ENCODE peak calls at places on chromosome 1, in six cellular contexts. U is psoas muscle; X is kidney epithelial cell; J is fibroblast of villous mesenchyme; V is CD8-positive, alpha-beta T cell; H is fibroblast of pulmonary artery. M is an unnamed sample.

GRCh38 chr1:62285984-62286481 is 33.2 kb downstream of the KANK4 start:
- DNase-seq in U (no peak), X (no peak), J (no peak), V (no peak), H (no peak), M (no peak)

GRCh38 chr1:83996621-83997020 is 2.3 kb downstream of the TTLL7 start:
- DNase-seq in U (no peak), X (no peak), J (peak), V (no peak), H (peak), M (no peak)

GRCh38 chr1:182299728-182300581 is 91.6 kb downstream of the GLUL start:
- DNase-seq in U (peak), X (no peak), J (peak), V (no peak), H (peak), M (no peak)

GRCh38 chr1:246784621-246785535 is 60.7 kb downstream of the SCCPDH start:
- DNase-seq in U (no peak), X (no peak), J (peak), V (peak), H (peak), M (no peak)

GRCh38 chr1:91549041-91549735 is 48.5 kb downstream of the CDC7 start:
- DNase-seq in U (no peak), X (no peak), J (no peak), V (peak), H (no peak), M (no peak)

GRCh38 chr1:1033731-1034437 is 14.0 kb downstream of the AGRN start:
- DNase-seq in U (no peak), X (no peak), J (no peak), V (no peak), H (no peak), M (peak)

GRCh38 chr1:15153842-15154479 is 414 bp downstream of the TMEM51 start:
- DNase-seq in U (peak), X (no peak), J (peak), V (no peak), H (peak), M (peak)

GRCh38 chr1:98331232-98331631 is 330.3 kb upstream of the SNX7 start:
- DNase-seq in U (no peak), X (no peak), J (no peak), V (no peak), H (no peak), M (no peak)

GRCh38 chr1:33429846-33430750 is 797 bp downstream of the PHC2 start:
- DNase-seq in U (peak), X (no peak), J (peak), V (no peak), H (no peak), M (no peak)

GRCh38 chr1:246459213-246459612 is 47.9 kb downstream of the SMYD3 start:
- DNase-seq in U (no peak), X (no peak), J (no peak), V (no peak), H (no peak), M (no peak)

GRCh38 chr1:53147171-53147570 is 4.7 kb upstream of the SLC1A7 start:
- DNase-seq in U (no peak), X (no peak), J (peak), V (no peak), H (no peak), M (no peak)

GRCh38 chr1:94622757-94623156 is 81.2 kb upstream of the F3 start:
- DNase-seq in U (no peak), X (peak), J (peak), V (no peak), H (peak), M (no peak)

GRCh38 chr1:27299385-27300252 is 22.3 kb upstream of the TMEM222 start:
- DNase-seq in U (peak), X (peak), J (peak), V (no peak), H (peak), M (no peak)

GRCh38 chr1:46687095-46687659 is 15.5 kb downstream of the TEX38 start:
- DNase-seq in U (peak), X (no peak), J (peak), V (no peak), H (peak), M (no peak)

GRCh38 chr1:66553846-66554245 is 19.9 kb downstream of the SGIP1 start:
- DNase-seq in U (no peak), X (no peak), J (no peak), V (no peak), H (no peak), M (no peak)

GRCh38 chr1:183097438-183098051 is 74.3 kb downstream of the LAMC1 start:
- DNase-seq in U (no peak), X (no peak), J (peak), V (no peak), H (peak), M (no peak)

GRCh38 chr1:88777604-88778149 is 93.6 kb downstream of the PKN2 start:
- DNase-seq in U (no peak), X (no peak), J (no peak), V (no peak), H (no peak), M (no peak)

GRCh38 chr1:28666806-28667205 is 1.8 kb upstream of the GMEB1 start:
- DNase-seq in U (no peak), X (no peak), J (no peak), V (no peak), H (no peak), M (no peak)

GRCh38 chr1:89598450-89599331 is 34.2 kb upstream of the LRRC8C start:
- DNase-seq in U (no peak), X (no peak), J (peak), V (no peak), H (peak), M (no peak)

GRCh38 chr1:169711469-169712308 is at the start of gene SELL:
- DNase-seq in U (no peak), X (peak), J (peak), V (peak), H (peak), M (no peak)

GRCh38 chr1:47536646-47537118 is 98.8 kb downstream of the FOXD2 start:
- DNase-seq in U (no peak), X (no peak), J (no peak), V (no peak), H (no peak), M (no peak)

GRCh38 chr1:117359560-117360289 is 7.5 kb upstream of the MAN1A2 start:
- DNase-seq in U (no peak), X (no peak), J (no peak), V (no peak), H (no peak), M (no peak)

GRCh38 chr1:202009326-202010031 is 908 bp upstream of the ELF3 start:
- DNase-seq in U (peak), X (no peak), J (peak), V (peak), H (peak), M (no peak)

GRCh38 chr1:228555074-228555989 is 68.2 kb downstream of the RNF187 start:
- DNase-seq in U (no peak), X (no peak), J (peak), V (peak), H (no peak), M (no peak)

GRCh38 chr1:197577580-197577979 is 197.7 kb downstream of the DENND1B start:
- DNase-seq in U (no peak), X (no peak), J (no peak), V (no peak), H (no peak), M (no peak)

GRCh38 chr1:159084867-159085266 is 8.3 kb upstream of the AIM2 start:
- DNase-seq in U (no peak), X (no peak), J (no peak), V (no peak), H (no peak), M (no peak)

GRCh38 chr1:203539831-203540546 is 46.0 kb downstream of the OPTC start:
- DNase-seq in U (no peak), X (no peak), J (no peak), V (no peak), H (no peak), M (no peak)

GRCh38 chr1:6183520-6183989 is 3.4 kb upstream of the CHD5 start:
- DNase-seq in U (no peak), X (no peak), J (no peak), V (no peak), H (no peak), M (no peak)

GRCh38 chr1:169240449-169241242 is 127.0 kb downstream of the NME7 start:
- DNase-seq in U (no peak), X (no peak), J (no peak), V (no peak), H (peak), M (no peak)

GRCh38 chr1:186463511-186463910 is 2.6 kb upstream of the PDC start:
- DNase-seq in U (no peak), X (no peak), J (no peak), V (no peak), H (no peak), M (no peak)

GRCh38 chr1:117045644-117046043 is 14.5 kb upstream of the TTF2 start:
- DNase-seq in U (no peak), X (no peak), J (no peak), V (no peak), H (peak), M (no peak)

GRCh38 chr1:155970531-155971167 is 7.7 kb downstream of the ARHGEF2 start:
- DNase-seq in U (peak), X (no peak), J (peak), V (no peak), H (peak), M (peak)

GRCh38 chr1:59061876-59062275 is 235.0 kb upstream of the FGGY start:
- DNase-seq in U (peak), X (no peak), J (peak), V (no peak), H (peak), M (no peak)

GRCh38 chr1:70382682-70383081 is 28.2 kb upstream of the ANKRD13C start:
- DNase-seq in U (no peak), X (no peak), J (no peak), V (no peak), H (no peak), M (no peak)

GRCh38 chr1:51214615-51215131 is 21.4 kb upstream of the RNF11 start:
- DNase-seq in U (no peak), X (no peak), J (peak), V (no peak), H (peak), M (no peak)

GRCh38 chr1:225500589-225501192 is 72.9 kb upstream of the LBR start:
- DNase-seq in U (no peak), X (no peak), J (no peak), V (no peak), H (no peak), M (no peak)

GRCh38 chr1:119808491-119808890 is 2.8 kb downstream of the REG4 start:
- DNase-seq in U (no peak), X (no peak), J (no peak), V (no peak), H (no peak), M (no peak)

GRCh38 chr1:202807367-202807925 is 775 bp downstream of the KDM5B start:
- DNase-seq in U (peak), X (no peak), J (peak), V (peak), H (no peak), M (peak)

GRCh38 chr1:156025873-156026272 is 5.1 kb upstream of the SSR2 start:
- DNase-seq in U (no peak), X (no peak), J (peak), V (peak), H (peak), M (no peak)

DNA sequence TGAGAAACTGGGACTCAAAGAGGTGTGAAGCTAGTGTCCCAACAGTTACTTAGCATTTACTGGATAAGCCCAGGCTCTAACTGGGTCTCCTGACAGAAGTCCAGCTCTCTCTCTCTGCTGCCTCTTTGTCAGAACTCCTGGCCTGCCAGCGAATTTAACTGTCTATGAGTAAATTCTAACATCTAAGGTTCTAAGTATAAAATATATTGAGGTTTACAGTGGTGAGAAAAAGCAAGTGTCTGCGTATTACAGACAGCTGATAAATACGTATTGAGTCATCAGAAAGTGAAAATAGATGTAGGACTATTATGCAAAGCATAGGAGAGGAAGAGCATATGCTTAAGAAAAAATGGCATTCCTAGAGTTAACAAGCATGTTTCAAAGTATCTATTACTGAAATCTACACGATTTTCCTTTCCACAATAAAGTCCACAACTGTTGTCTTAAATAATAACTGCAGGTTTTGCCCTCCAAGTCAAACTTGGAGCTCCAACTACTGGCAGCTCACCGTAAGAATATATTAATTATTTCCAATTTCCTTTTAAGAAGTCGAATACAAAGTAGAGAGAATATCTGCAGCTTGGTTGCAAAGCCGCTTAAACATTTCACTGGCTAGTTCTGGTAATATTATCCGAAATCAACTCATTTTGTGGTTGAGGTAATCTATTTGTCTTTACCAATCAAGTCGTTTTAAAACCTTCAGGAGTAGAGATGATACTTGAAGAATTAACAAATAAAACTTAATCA is 1.4 kb upstream of the RGS2 start:
- DNase-seq in U (no peak), X (no peak), J (peak), V (no peak), H (peak), M (no peak)
- TF ChIP-seq CTCF in U (no peak), X (peak), J (no peak), V (no peak), H (peak), M (no peak)

DNA sequence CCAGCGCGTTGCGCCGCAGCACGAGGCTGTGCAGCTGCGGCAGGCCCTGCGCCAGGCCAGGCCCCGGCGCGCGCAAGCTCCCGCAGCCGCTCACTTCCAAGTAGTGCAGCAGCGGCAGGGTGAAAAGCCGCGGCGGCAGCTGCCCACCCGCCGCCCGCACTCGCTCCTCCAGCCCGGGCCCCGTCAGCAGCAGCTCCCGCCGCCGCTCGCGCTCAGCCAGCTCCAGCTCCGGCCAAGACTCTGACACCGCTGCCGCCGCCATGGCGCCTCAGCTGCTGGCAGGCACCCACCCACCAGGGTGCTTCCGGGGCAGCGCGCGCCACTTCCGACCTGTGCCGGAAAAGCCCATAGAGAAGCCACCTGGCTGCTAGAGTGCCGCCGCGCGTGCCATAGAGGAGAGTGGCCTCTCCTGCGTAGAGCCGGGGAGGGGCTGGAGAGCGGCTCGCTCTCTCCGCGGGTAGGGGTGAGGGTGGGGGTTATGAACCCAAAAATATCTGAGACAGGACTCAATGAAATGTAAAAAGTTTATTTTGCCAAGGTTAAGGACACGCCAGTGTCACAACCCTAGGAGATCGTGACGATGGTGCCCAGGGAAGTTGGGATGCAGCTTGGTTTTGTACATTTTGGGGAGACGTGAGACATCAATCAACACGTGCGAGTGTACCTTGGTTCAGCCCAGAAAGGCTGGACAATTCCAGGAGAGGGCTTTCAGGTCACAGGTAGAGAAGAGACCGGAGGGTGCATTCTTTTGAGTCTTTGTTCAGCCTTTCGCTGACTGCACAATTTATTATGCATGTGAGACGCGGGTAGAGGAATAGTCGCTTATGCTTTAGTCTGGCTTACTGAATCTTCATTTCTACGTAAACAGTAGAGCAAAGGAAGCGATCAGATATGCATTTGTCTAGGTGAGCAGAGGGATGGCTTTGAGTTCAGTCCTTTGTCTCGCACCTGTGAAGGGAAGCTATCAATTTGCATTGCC is at the start of gene LRRC47:
- DNase-seq in U (peak), X (peak), J (peak), V (peak), H (peak), M (peak)
- TF ChIP-seq CTCF in U (no peak), X (no peak), J (peak), V (no peak), H (no peak), M (no peak)

GRCh38 chr1:78553859-78554258 is 63.1 kb downstream of the PTGFR start:
- DNase-seq in U (no peak), X (no peak), J (no peak), V (no peak), H (peak), M (no peak)
- TF ChIP-seq CTCF in U (no peak), X (peak), J (peak), V (no peak), H (no peak), M (no peak)

GRCh38 chr1:176206961-176207902 is at the start of gene COP1:
- DNase-seq in U (peak), X (peak), J (peak), V (peak), H (peak), M (peak)
- TF ChIP-seq CTCF in U (no peak), X (no peak), J (no peak), V (no peak), H (no peak), M (no peak)

GRCh38 chr1:45340816-45341215 is 576 bp upstream of the MUTYH start:
- DNase-seq in U (no peak), X (no peak), J (no peak), V (no peak), H (peak), M (no peak)

GRCh38 chr1:45337630-45338320 is 2.2 kb upstream of the TOE1 start:
- DNase-seq in U (no peak), X (no peak), J (no peak), V (no peak), H (no peak), M (no peak)

GRCh38 chr1:45335732-45336365 is 4.1 kb upstream of the TOE1 start:
- DNase-seq in U (no peak), X (no peak), J (no peak), V (no peak), H (no peak), M (no peak)

GRCh38 chr1:45344491-45344890 is 4.3 kb upstream of the MUTYH start:
- DNase-seq in U (no peak), X (no peak), J (no peak), V (no peak), H (no peak), M (no peak)

GRCh38 chr1:45339694-45340558 is at the start of the genes MUTYH and TOE1:
- DNase-seq in U (peak), X (peak), J (peak), V (peak), H (peak), M (peak)
- TF ChIP-seq CTCF in U (no peak), X (no peak), J (no peak), V (no peak), H (no peak), M (no peak)

DNA sequence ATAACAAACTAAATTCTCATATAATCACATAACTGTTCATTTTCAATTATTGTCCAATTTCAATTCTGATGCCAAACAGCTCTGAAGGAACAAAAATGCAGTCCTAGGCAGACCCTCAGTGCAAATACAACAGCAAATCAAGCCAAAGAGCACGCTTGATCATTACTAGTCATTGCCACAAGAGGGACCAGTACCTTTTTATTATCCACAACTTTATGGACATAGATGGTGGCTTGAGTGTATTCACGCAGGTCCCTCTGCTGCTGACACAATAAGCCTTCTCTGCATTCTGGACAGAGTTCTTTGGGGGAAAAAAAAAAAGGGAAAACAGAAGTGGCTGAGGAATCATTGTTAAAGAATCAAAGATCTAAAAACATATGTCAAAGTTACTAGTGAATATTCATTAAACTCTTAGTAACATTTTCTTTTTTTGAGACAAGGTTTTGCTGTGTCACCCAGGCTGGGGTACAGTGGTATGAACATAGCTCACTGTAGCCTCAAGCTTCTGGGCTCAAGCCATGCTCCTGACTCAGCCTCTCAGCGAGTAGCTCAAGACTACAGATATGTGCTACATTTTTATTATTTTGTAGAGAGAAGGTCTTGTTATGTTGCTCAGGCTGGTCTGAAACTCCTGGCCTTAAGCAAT is 34.3 kb upstream of the RAP1GAP start:
- DNase-seq in U (no peak), X (no peak), J (peak), V (no peak), H (peak), M (no peak)
- TF ChIP-seq CTCF in U (peak), X (peak), J (peak), V (no peak), H (peak), M (no peak)

GRCh38 chr1:184562801-184563200 is 176.0 kb downstream of the C1orf21 start:
- DNase-seq in U (no peak), X (no peak), J (peak), V (no peak), H (no peak), M (no peak)

GRCh38 chr1:184559117-184559713 is 172.4 kb downstream of the C1orf21 start:
- DNase-seq in U (no peak), X (no peak), J (no peak), V (no peak), H (no peak), M (no peak)

GRCh38 chr1:184567648-184568047 is 180.8 kb downstream of the C1orf21 start:
- DNase-seq in U (no peak), X (peak), J (peak), V (no peak), H (peak), M (no peak)

GRCh38 chr1:184567016-184567415 is 180.2 kb downstream of the C1orf21 start:
- DNase-seq in U (no peak), X (no peak), J (no peak), V (no peak), H (no peak), M (no peak)

DNA sequence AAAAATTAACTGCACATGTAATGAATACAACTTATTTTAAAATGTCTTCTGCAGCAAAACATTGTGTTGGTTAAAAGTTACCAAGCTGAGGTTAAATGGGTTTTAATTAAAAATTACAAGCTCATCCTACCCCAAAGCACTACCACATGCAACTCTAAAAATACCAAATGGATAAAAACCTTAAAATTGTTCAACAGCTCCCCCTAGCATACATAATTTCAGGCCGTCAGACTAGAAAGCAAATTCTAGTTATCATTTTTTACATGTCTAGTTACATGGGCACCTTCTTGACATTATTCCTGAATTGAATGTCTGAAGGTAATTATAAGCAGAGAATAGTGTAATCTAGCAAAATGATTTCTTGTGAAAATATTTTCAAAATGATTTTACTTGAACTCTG is 176.5 kb downstream of the C1orf21 start:
- DNase-seq in U (no peak), X (no peak), J (peak), V (no peak), H (peak), M (no peak)
- TF ChIP-seq CTCF in U (peak), X (peak), J (peak), V (no peak), H (peak), M (no peak)